ENCODE peak calls at places on chromosomes 16 and 17, in four cellular contexts. V is GM12878, J is H1, I is HepG2. X is an unnamed sample.

GRCh38 chr16:30407794-30408534 is 558 bp downstream of the ZNF771 start:
- DNase-seq in I (no peak), V (no peak), J (no peak), X (no peak)

GRCh38 chr16:3444032-3444388 is 530 bp downstream of the NAA60 start:
- DNase-seq in J (no peak), V (no peak), I (peak), X (peak)

GRCh38 chr17:42394838-42395237 is 6.6 kb upstream of the STAT3 start:
- DNase-seq in I (no peak), J (no peak), V (no peak), X (no peak)

GRCh38 chr17:73491648-73492047 is 152.6 kb downstream of the SDK2 start:
- DNase-seq in V (no peak), J (no peak), I (no peak), X (peak)

GRCh38 chr17:36198831-36199465 is 2.4 kb upstream of the CCL3L1 start:
- DNase-seq in I (no peak), V (no peak), J (no peak), X (no peak)

GRCh38 chr17:33639103-33639991 is 346.3 kb upstream of the ASIC2 start:
- DNase-seq in I (no peak), J (no peak), V (no peak), X (no peak)

GRCh38 chr16:66752958-66753357 is 1.5 kb upstream of the DYNC1LI2 start:
- DNase-seq in I (no peak), V (no peak), J (no peak), X (no peak)

GRCh38 chr17:77441130-77441920 is 300.6 kb downstream of the SEC14L1 start:
- DNase-seq in V (peak), I (no peak), J (no peak), X (no peak)

GRCh38 chr17:82058855-82059249 is 6.8 kb downstream of the DUS1L start:
- DNase-seq in I (no peak), J (no peak), V (no peak), X (no peak)

GRCh38 chr17:47713980-47714689 is 18.9 kb upstream of the TBX21 start:
- DNase-seq in J (no peak), V (no peak), I (no peak), X (no peak)

GRCh38 chr16:11390573-11391495 is 45.6 kb downstream of the RMI2 start:
- DNase-seq in I (no peak), V (no peak), J (no peak), X (peak)

GRCh38 chr17:19376799-19377198 is 1.5 kb upstream of the MAPK7 start:
- DNase-seq in I (no peak), J (no peak), V (no peak), X (no peak)

GRCh38 chr16:5965321-5965720 is 867.7 kb upstream of the EEF2KMT start:
- DNase-seq in V (no peak), I (no peak), J (no peak), X (no peak)

GRCh38 chr16:3570420-3571062 is 6.7 kb downstream of the NLRC3 start:
- DNase-seq in J (no peak), V (no peak), I (peak), X (no peak)

GRCh38 chr17:80942360-80943345 is 49.0 kb upstream of the CHMP6 start:
- DNase-seq in I (no peak), V (no peak), J (no peak), X (no peak)

GRCh38 chr16:88691129-88691813 is 5.0 kb upstream of the SNAI3 start:
- DNase-seq in I (no peak), J (no peak), V (no peak), X (no peak)

GRCh38 chr16:87418216-87418615 is 26.1 kb downstream of the MAP1LC3B start:
- DNase-seq in I (no peak), V (no peak), J (no peak), X (no peak)

GRCh38 chr17:29615048-29615385 is 7.7 kb downstream of the CORO6 start:
- DNase-seq in J (no peak), I (no peak), V (no peak), X (peak)

GRCh38 chr16:77599793-77600415 is 122.4 kb upstream of the NUDT7 start:
- DNase-seq in J (no peak), V (no peak), I (peak), X (peak)

GRCh38 chr16:85965125-85965524 is 66.2 kb downstream of the IRF8 start:
- DNase-seq in J (no peak), V (no peak), I (no peak), X (no peak)

GRCh38 chr16:88619859-88620655 is 18.3 kb upstream of the IL17C start:
- DNase-seq in V (no peak), J (no peak), I (no peak), X (no peak)

GRCh38 chr17:27644586-27644985 is 13.6 kb downstream of the LGALS9 start:
- DNase-seq in I (no peak), J (no peak), V (no peak), X (no peak)

GRCh38 chr16:69320731-69321073 is 9.6 kb downstream of the VPS4A start:
- DNase-seq in I (no peak), J (no peak), V (no peak), X (no peak)

GRCh38 chr17:50855708-50856330 is 10.3 kb downstream of the TOB1 start:
- DNase-seq in I (peak), V (no peak), J (no peak), X (no peak)

GRCh38 chr17:53219821-53220220 is 602.9 kb upstream of the KIF2B start:
- DNase-seq in I (no peak), J (no peak), V (no peak), X (no peak)

GRCh38 chr16:76579277-76579676 is 302.1 kb downstream of the CNTNAP4 start:
- DNase-seq in V (no peak), J (no peak), I (no peak), X (no peak)

GRCh38 chr17:11797803-11798202 is 199.5 kb downstream of the ZNF18 start:
- DNase-seq in J (no peak), V (no peak), I (no peak), X (peak)

GRCh38 chr16:11480634-11481033 is 106.1 kb downstream of the LITAF start:
- DNase-seq in I (no peak), J (no peak), V (no peak), X (no peak)

GRCh38 chr16:80441935-80442334 is 98.9 kb upstream of the DYNLRB2 start:
- DNase-seq in J (no peak), I (no peak), V (no peak), X (no peak)

GRCh38 chr17:83103938-83104311 is 24.5 kb downstream of the METRNL start:
- DNase-seq in J (no peak), I (no peak), V (no peak), X (no peak)

GRCh38 chr16:86798247-86799041 is 220.1 kb downstream of the FOXL1 start:
- DNase-seq in J (no peak), I (no peak), V (no peak), X (no peak)

GRCh38 chr17:83080641-83081560 is 1.5 kb downstream of the METRNL start:
- DNase-seq in J (no peak), V (no peak), I (no peak), X (peak)

GRCh38 chr17:6667516-6667915 is 16.0 kb downstream of the C17orf100 start:
- DNase-seq in J (no peak), I (no peak), V (no peak), X (no peak)

GRCh38 chr16:397135-397661 is at the start of gene NME4:
- DNase-seq in J (no peak), V (no peak), I (no peak), X (peak)

GRCh38 chr16:57017251-57017650 is 27.9 kb downstream of the NLRC5 start:
- DNase-seq in I (no peak), J (no peak), V (no peak), X (no peak)

GRCh38 chr16:58127033-58127556 is 2.1 kb downstream of the CFAP20 start:
- DNase-seq in I (peak), J (no peak), V (no peak), X (no peak)

GRCh38 chr17:77893144-77894044 is 65.1 kb upstream of the TNRC6C start:
- DNase-seq in J (no peak), V (no peak), I (no peak), X (no peak)

DNA sequence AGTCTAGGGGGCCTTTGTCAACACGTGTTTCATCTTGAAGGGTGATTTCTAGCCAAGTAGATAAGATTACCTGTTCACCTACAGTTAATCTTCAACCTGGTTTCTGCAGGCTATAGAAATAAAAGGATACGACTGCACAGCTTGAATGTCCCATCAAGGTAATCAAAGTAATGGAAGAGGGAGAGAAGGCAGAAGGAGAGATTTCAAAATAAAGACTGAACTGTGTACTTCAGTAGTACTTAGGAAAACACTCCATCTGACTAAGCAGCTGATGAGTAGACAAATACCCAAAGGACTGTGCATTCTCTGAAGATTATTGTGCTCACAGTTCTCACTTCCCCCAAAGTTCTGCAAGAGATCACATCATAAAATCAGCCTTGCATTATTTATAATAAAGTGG is 5.8 kb upstream of the RFFL start:
- DNase-seq in I (no peak), V (no peak), J (no peak), X (no peak)
- TF ChIP-seq TCF12 in I (no peak), V (no peak), J (no peak), X (no peak)

DNA sequence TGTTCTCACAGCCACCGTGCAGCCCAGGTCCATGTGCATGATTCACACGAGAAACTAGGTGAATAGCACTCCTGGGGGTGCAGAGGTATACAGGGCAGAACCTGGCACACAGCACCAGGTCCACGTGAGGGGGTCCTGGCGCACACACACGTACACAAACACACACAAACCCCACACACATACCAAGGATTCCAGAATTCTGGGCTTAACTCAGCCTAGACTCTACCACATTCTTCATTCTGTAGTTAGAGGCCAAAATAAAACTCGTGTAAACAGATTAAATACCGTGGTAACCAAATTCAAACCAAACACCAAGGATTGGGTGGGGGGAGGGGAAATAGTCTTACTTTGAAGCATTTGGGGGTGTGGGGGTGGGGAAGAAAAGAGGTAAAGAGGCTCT is 58.5 kb downstream of the XYLT1 start:
- DNase-seq in J (no peak), V (no peak), I (no peak), X (no peak)
- TF ChIP-seq USF2 in J (no peak), V (no peak), I (no peak), X (no peak)

DNA sequence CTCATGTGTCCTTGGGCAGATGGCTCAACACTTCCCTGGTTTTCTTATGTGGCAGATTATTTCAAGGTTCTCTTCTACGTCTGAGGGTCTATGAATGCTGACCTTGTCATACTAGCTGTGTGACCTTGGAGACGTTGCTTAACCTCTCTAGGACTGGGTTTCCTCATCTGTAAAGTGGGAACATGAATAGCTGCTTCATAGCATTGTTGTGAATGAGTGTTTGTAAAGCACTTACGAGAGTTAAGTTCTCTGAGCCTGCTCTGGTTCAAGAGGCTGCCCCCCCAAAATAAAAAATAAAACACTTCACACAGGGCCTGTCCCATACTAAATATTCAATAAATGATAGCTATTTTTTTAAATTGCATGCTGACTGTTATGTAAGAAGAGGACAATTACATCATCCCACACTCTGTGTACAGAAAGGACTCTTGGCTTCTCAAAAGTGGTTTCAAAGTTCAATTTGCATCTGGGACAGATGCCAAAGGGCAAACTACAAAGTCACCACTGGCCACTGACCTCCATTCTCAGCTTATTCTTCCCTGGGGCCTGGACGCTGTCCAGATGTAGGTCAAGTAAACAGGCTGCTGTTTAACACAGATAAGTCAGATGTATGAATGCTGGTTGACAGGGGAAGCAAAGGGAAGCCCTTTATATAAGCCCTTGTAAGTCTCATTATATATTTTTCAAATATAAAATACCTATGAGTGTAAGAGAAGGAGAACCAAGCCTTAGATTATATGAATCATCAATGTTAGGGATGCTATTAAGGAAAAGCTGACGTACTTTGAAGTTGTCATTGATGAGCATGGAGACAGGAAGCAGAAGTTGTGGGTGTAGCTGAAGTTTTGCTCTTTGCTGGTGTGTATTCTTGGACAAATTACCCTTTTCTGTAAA is 15.4 kb upstream of the NDEL1 start:
- DNase-seq in J (no peak), V (no peak), I (peak), X (peak)
- TF ChIP-seq TCF12 in J (no peak), V (no peak), I (no peak), X (peak)

DNA sequence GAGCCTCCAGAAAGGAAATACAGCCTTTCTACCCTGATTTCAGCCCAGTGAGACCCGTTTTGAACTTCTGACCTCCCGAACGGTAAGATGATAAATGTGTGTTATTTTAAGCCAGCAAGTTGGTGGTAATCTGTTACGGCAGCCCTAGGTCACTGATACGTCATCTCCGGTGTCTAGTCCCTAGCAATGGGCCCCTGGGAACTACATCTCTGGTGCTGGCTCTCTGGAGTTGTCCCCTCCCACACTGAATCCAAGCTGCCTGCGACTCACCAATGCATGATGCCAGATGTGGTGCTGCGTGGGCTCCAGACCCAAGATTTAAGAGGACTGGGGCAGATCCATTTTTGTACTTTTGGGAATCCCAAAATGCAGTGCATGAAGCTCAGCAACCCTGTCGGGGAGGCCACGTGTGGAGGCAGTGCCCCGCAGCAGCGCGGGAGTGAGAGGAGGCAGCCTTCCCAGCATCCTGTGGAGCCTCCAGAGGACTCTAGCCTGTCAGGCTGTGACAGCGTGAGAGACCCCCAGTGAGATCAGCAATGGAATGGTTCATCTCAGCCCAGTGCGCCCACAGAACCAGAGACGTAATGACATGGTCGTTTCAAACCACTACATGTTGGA is 43.6 kb upstream of the USP7 start:
- DNase-seq in V (no peak), I (no peak), J (no peak), X (no peak)
- TF ChIP-seq USF2 in V (no peak), I (no peak), J (no peak), X (no peak)

GRCh38 chr17:39703913-39704312 is 4.0 kb downstream of the ERBB2 start:
- DNase-seq in I (no peak), J (no peak), V (no peak), X (no peak)
- TF ChIP-seq TCF12 in I (no peak), J (no peak), V (no peak), X (no peak)

GRCh38 chr17:14903810-14904209 is 361.3 kb downstream of the PMP22 start:
- DNase-seq in V (no peak), I (no peak), J (no peak), X (no peak)
- TF ChIP-seq USF2 in V (no peak), I (no peak), J (no peak), X (no peak)

DNA sequence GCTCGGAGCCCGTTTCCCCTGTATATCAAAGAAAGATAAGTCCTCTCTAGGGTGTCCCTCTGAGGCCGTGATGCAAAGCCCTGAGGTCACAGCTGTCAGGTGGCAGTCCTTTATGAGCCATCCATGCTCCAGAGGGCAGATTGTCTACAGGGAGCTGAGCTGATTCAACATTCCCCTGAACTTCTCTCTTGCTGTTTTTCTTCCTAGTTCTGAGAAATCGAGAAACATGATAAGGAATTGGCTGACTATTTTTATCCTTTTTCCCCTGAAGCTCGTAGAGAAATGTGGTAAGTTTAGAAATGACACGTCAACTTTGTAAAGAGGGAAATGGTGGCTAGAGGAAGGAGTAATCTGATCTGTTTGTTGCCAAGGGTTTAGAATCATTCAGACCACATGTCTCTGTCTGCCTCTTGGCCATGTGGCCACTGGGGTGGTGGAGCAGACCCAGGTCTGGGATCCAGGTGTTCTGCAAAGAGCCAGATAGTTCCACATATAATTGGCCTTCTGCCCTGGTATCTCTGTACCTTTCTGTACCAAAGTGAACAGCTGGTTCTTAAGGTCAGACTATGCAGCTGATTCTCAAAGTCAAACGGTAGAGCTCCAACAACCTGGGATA is 3.5 kb downstream of the CTNS start:
- DNase-seq in V (no peak), I (no peak), J (no peak), X (no peak)
- TF ChIP-seq TCF12 in V (no peak), I (no peak), J (no peak), X (peak)

GRCh38 chr16:22375117-22375962 is 921 bp upstream of the CDR2 start:
- DNase-seq in V (no peak), I (peak), J (no peak), X (peak)
- TF ChIP-seq USF2 in V (no peak), I (no peak), J (no peak), X (no peak)